ENCODE peak calls at places on chromosomes 6 and 20, in eight cellular contexts. K is GM12865, V is Peyer's patch, Z is pancreas, E is cardiac fibroblast, S is astrocyte, W is fibroblast of the aortic adventitia, G is stomach. M is an unnamed sample.

GRCh38 chr6:34142599-34142998 is 3.3 kb downstream of the GRM4 start:
- DNase-seq in K (no peak), S (no peak), W (no peak), E (no peak), V (no peak), Z (no peak), G (no peak), M (no peak)

GRCh38 chr20:44648068-44648467 is 3.4 kb downstream of the ADA start:
- DNase-seq in Z (no peak), S (no peak), G (peak), V (no peak), K (no peak), W (no peak), E (no peak), M (no peak)

GRCh38 chr6:52104979-52105378 is 17.6 kb upstream of the PKHD1 start:
- DNase-seq in E (no peak), G (no peak), W (peak), V (no peak), K (no peak), Z (no peak), S (no peak), M (no peak)

GRCh38 chr6:99026135-99026534 is 78.4 kb upstream of the FBXL4 start:
- DNase-seq in G (no peak), Z (no peak), W (no peak), K (peak), S (peak), E (peak), V (no peak), M (no peak)

GRCh38 chr20:4555188-4555893 is 166.4 kb upstream of the PRND start:
- DNase-seq in S (peak), V (no peak), W (peak), G (no peak), Z (no peak), E (peak), K (no peak), M (no peak)

GRCh38 chr6:81697564-81697963 is 54.9 kb downstream of the TENT5A start:
- DNase-seq in G (no peak), E (peak), S (peak), W (peak), V (no peak), K (peak), Z (no peak), M (no peak)

GRCh38 chr6:129264480-129265045 is 381.6 kb downstream of the LAMA2 start:
- DNase-seq in E (peak), K (no peak), S (peak), G (no peak), W (peak), Z (no peak), V (no peak), M (no peak)

GRCh38 chr6:40139447-40139846 is 205.2 kb upstream of the MOCS1 start:
- DNase-seq in K (no peak), W (no peak), Z (no peak), G (no peak), S (no peak), E (no peak), V (no peak), M (no peak)

GRCh38 chr6:19157496-19157895 is 679.7 kb upstream of the ID4 start:
- DNase-seq in K (no peak), W (no peak), Z (no peak), E (no peak), S (peak), V (no peak), G (no peak), M (no peak)

GRCh38 chr6:132400641-132401119 is 595 bp downstream of the MOXD1 start:
- DNase-seq in V (peak), Z (no peak), W (no peak), S (no peak), G (no peak), K (no peak), E (peak), M (no peak)

DNA sequence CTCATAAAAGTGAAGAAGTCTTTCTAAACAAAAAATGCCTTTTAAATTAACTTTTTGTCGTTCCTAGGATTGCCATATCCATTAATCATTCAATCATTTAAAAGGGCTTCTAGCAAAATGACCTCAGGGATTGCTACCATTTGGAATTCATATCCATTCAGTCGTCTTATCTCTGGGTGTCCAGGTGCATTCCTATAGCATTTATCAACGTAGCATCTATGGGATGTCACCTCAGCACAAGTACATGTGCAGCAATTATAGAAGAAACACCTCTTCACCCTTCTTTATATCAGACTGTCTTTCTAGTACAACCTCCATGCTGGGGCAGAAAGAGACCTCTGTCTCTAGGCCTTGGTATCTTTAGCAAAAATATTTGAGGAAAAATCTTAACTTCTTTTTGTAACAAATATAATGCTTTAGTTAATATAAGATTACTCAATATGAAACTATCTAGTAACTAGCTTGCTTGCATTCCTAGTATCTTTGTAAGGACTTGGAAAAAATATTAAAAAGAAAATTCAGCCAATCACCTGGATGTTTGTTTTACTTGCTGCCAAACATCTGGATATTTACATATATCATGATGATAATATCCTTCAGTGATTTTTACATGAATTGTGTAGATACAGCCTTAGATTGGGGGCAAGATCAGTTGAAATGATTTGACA is 356.7 kb downstream of the HDGFL1 start:
- DNase-seq in G (no peak), V (no peak), S (no peak), W (peak), K (no peak), Z (no peak), E (peak), M (no peak)
- H3K4me3 ChIP-seq in G (no peak), V (no peak), S (no peak), W (no peak), K (no peak), Z (no peak), E (no peak), M (no peak)

DNA sequence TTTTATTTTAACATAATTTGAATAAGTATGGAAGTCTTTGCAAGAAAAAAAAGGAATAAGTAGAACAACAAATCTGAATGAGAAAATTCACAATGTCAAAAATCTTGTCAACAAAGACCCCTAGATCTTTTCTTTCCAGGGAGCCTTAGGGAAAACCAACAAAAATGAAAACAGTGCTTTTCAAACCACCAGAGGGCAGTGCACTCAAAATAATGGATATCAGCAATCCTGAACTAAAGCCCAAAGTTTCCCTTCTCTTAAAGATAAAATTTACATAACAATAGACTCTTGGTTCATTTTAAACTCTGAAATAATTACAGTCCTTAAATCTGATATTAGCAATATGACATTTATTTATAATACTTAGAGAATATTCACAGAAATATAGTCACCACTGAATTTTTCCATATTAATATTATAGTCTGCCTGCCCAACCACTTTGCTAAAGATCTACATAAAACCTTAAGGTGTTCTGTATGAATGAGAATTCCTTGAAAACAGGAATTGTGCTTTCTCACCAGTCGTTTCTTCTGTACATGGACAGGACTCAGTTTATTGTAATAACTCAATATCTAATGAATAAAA is 105.3 kb upstream of the BMP5 start:
- DNase-seq in Z (no peak), G (no peak), E (peak), W (peak), S (peak), K (peak), V (no peak), M (peak)
- TF ChIP-seq CTCF in Z (no peak), G (peak), E (peak), W (peak), S (peak), K (peak), V (peak), M (peak)

GRCh38 chr20:1663917-1664316 is 6.3 kb upstream of the SIRPG start:
- DNase-seq in V (no peak), E (peak), K (no peak), G (no peak), Z (no peak), S (peak), W (peak), M (no peak)
- H3K4me3 ChIP-seq in V (no peak), E (no peak), K (no peak), G (no peak), Z (no peak), S (no peak), W (no peak), M (no peak)

GRCh38 chr20:16671753-16672152 is 58.1 kb upstream of the SNRPB2 start:
- DNase-seq in S (no peak), W (no peak), K (no peak), Z (no peak), E (no peak), V (no peak), G (no peak), M (no peak)

GRCh38 chr20:16661738-16662137 is 68.1 kb upstream of the SNRPB2 start:
- DNase-seq in K (no peak), V (no peak), G (no peak), E (no peak), W (peak), Z (no peak), S (peak), M (no peak)

GRCh38 chr20:16664031-16664430 is 65.8 kb upstream of the SNRPB2 start:
- DNase-seq in G (no peak), Z (no peak), S (no peak), V (no peak), K (no peak), E (no peak), W (no peak), M (no peak)

GRCh38 chr20:16662462-16662861 is 67.4 kb upstream of the SNRPB2 start:
- DNase-seq in W (no peak), E (no peak), K (no peak), S (no peak), G (no peak), V (no peak), Z (no peak), M (no peak)

GRCh38 chr20:16666272-16666671 is 63.6 kb upstream of the SNRPB2 start:
- DNase-seq in W (no peak), S (no peak), Z (no peak), E (no peak), G (no peak), K (peak), V (no peak), M (no peak)
- TF ChIP-seq CTCF in W (peak), S (no peak), Z (no peak), E (peak), G (no peak), K (peak), V (no peak), M (no peak)

GRCh38 chr6:2877057-2877882 is 25.8 kb downstream of the SERPINB9 start:
- DNase-seq in S (peak), V (no peak), W (peak), Z (no peak), K (no peak), E (peak), G (no peak), M (peak)
- H3K4me3 ChIP-seq in S (peak), V (no peak), W (peak), Z (no peak), K (no peak), E (peak), G (no peak), M (no peak)

DNA sequence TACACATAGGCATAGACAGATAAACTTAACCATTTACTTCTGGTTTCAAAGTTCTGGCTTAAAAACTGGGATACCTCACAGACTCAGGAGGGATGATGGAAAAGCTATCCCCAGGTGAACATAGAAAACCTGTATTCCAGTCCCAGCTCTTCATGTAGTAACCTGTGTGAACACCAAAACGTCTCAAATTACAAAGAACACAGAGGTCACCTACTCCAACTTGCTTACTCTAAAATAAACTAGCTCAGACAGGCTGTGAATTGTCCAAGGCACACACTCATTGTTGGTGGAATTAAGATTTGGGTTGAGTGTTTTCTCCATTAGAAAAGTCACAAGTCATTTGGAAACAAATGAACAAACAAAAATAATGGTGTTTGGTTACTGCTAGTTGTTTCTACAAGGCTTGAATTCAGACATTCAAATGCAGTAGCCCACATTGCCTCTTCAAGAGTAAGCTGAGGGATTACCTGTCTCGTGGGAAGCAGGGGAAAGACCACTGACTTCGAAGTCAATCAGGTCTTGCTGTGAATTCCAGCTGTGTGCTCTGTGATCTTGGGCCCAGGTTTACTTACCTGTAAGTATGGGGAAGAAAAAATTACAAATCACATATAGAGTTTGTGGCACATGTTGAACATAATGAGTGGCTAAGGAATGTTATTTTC is 48.2 kb upstream of the LRRC1 start:
- DNase-seq in Z (no peak), G (no peak), S (no peak), K (no peak), V (no peak), E (no peak), W (no peak), M (no peak)
- TF ChIP-seq CTCF in Z (no peak), G (no peak), S (no peak), K (no peak), V (no peak), E (no peak), W (no peak), M (no peak)

M was measured in AG09309.